ENCODE peak calls at places on chromosome 9, in seven cellular contexts. X is HCEC 1CT; T is glutamatergic neuron; W is stimulated activated CD8-positive, alpha-beta memory T cell treated with anti-CD3 and anti-CD28 coated beads, Interleukin-7, amount 100 ng/mL, for 4 hours; S is brain microvascular endothelial cell; N is NCI-H187; R is aorta. Z is an unnamed sample.

GRCh38 chr9:117374076-117374740 is 40.6 kb downstream of the ASTN2 start:
- DNase-seq in X (no peak), T (no peak), W (no peak), S (no peak), N (no peak), R (no peak), Z (no peak)

GRCh38 chr9:128713411-128713780 is 10.5 kb downstream of the ZDHHC12 start:
- DNase-seq in X (no peak), T (no peak), W (no peak), S (no peak), N (no peak), R (peak), Z (no peak)

GRCh38 chr9:4225291-4226119 is 74.4 kb downstream of the GLIS3 start:
- DNase-seq in X (peak), T (no peak), W (no peak), S (peak), N (no peak), R (no peak), Z (no peak)

GRCh38 chr9:2234371-2234893 is 219.3 kb downstream of the SMARCA2 start:
- DNase-seq in X (peak), T (peak), W (no peak), S (no peak), N (peak), R (no peak), Z (no peak)

GRCh38 chr9:98678244-98678842 is 30.4 kb downstream of the GABBR2 start:
- DNase-seq in X (no peak), T (peak), W (no peak), S (no peak), N (no peak), R (no peak), Z (no peak)

GRCh38 chr9:126722252-126722921 is 82.5 kb upstream of the ZBTB43 start:
- DNase-seq in X (peak), T (peak), W (peak), S (peak), N (no peak), R (peak), Z (no peak)

GRCh38 chr9:4366649-4367330 is 66.9 kb upstream of the GLIS3 start:
- DNase-seq in X (peak), T (peak), W (no peak), S (peak), N (no peak), R (no peak), Z (no peak)

GRCh38 chr9:133536536-133536935 is 2.0 kb downstream of the ADAMTSL2 start:
- DNase-seq in X (no peak), T (no peak), W (no peak), S (no peak), N (no peak), R (no peak), Z (no peak)

GRCh38 chr9:99300603-99301002 is 78.5 kb downstream of the SEC61B start:
- DNase-seq in X (no peak), T (no peak), W (no peak), S (no peak), N (no peak), R (no peak), Z (no peak)

GRCh38 chr9:98998441-98999151 is 54.9 kb downstream of the COL15A1 start:
- DNase-seq in X (peak), T (peak), W (peak), S (peak), N (no peak), R (peak), Z (no peak)

GRCh38 chr9:125079931-125080330 is 63.4 kb downstream of the SCAI start:
- DNase-seq in X (no peak), T (no peak), W (no peak), S (no peak), N (no peak), R (no peak), Z (no peak)

GRCh38 chr9:136173648-136174290 is 31.2 kb downstream of the LHX3 start:
- DNase-seq in X (no peak), T (peak), W (no peak), S (no peak), N (no peak), R (no peak), Z (no peak)

GRCh38 chr9:129702563-129702962 is 37.1 kb downstream of the PRRX2 start:
- DNase-seq in X (peak), T (no peak), W (no peak), S (no peak), N (no peak), R (peak), Z (no peak)

GRCh38 chr9:93589688-93590087 is 13.3 kb downstream of the PHF2 start:
- DNase-seq in X (no peak), T (no peak), W (no peak), S (peak), N (no peak), R (peak), Z (no peak)

GRCh38 chr9:135765416-135765815 is 63.4 kb downstream of the KCNT1 start:
- DNase-seq in X (no peak), T (no peak), W (no peak), S (no peak), N (no peak), R (no peak), Z (no peak)

GRCh38 chr9:133103183-133103986 is 17.7 kb downstream of the RALGDS start:
- DNase-seq in X (no peak), T (peak), W (no peak), S (no peak), N (no peak), R (peak), Z (no peak)

GRCh38 chr9:90441814-90442213 is 200.8 kb downstream of the DIRAS2 start:
- DNase-seq in X (no peak), T (no peak), W (no peak), S (no peak), N (no peak), R (no peak), Z (no peak)

GRCh38 chr9:72169185-72169584 is 19.9 kb downstream of the GDA start:
- DNase-seq in X (no peak), T (no peak), W (no peak), S (no peak), N (no peak), R (no peak), Z (no peak)

GRCh38 chr9:88234114-88234513 is 95.8 kb upstream of the SPATA31C2 start:
- DNase-seq in X (no peak), T (no peak), W (no peak), S (no peak), N (no peak), R (no peak), Z (no peak)

GRCh38 chr9:135610290-135611141 is 28.8 kb downstream of the GLT6D1 start:
- DNase-seq in X (no peak), T (no peak), W (no peak), S (no peak), N (no peak), R (no peak), Z (no peak)

Z was measured in SIG-M5.